ENCODE peak calls at places on chromosomes 2 and 18, in seven cellular contexts. V is adipocyte, X is AG10803, E is MM.1S, I is H7, K is uterus, Q is Peyer's patch. A is an unnamed sample.
A peak's percentile ranks its signal among the peaks of the same experiment; 100 is the strongest.

GRCh38 chr2:190482441-190482840 is 52.1 kb downstream of the NEMP2 start:
- DNase-seq in X (peak; percentile 81), K (no peak), Q (no peak), I (no peak), V (peak; percentile 78), E (no peak), A (no peak)

GRCh38 chr2:240259201-240259923 is 118.9 kb upstream of the OTOS start:
- DNase-seq in V (no peak), I (peak; percentile 11), K (peak; percentile 64), Q (no peak), X (no peak), E (no peak), A (no peak)

GRCh38 chr18:59478591-59478990 is 119.5 kb upstream of the LMAN1 start:
- DNase-seq in E (no peak), Q (no peak), X (peak; percentile 87), I (no peak), K (no peak), V (peak; percentile 92), A (no peak)

GRCh38 chr2:191565647-191566198 is 112.2 kb upstream of the NABP1 start:
- DNase-seq in V (no peak), I (no peak), E (no peak), Q (no peak), K (no peak), X (no peak), A (peak; percentile 49)

GRCh38 chr18:26999797-27000196 is 134.3 kb upstream of the AQP4 start:
- DNase-seq in I (no peak), K (no peak), V (no peak), Q (no peak), E (no peak), X (no peak), A (no peak)

GRCh38 chr18:63309422-63309821 is 10.1 kb downstream of the BCL2 start:
- DNase-seq in Q (no peak), I (no peak), E (no peak), K (no peak), V (no peak), X (no peak), A (no peak)

GRCh38 chr2:20356042-20356441 is 5.4 kb upstream of the PUM2 start:
- DNase-seq in E (no peak), V (peak; percentile 15), X (peak; percentile 89), I (no peak), K (no peak), Q (no peak), A (peak; percentile 21)

GRCh38 chr2:215828528-215829184 is 184.7 kb downstream of the MREG start:
- DNase-seq in K (peak; percentile 33), E (peak; percentile 48), I (peak; percentile 63), X (peak; percentile 56), Q (no peak), V (peak; percentile 77), A (peak; percentile 75)

GRCh38 chr2:221461911-221462310 is 110.2 kb downstream of the EPHA4 start:
- DNase-seq in Q (no peak), X (peak; percentile 53), I (no peak), V (peak; percentile 48), K (no peak), E (no peak), A (no peak)

GRCh38 chr2:128299628-128300027 is 19.0 kb downstream of the HS6ST1 start:
- DNase-seq in I (no peak), Q (no peak), V (no peak), X (no peak), E (no peak), K (no peak), A (no peak)

GRCh38 chr2:101860157-101860556 is 131.6 kb upstream of the IL1R2 start:
- DNase-seq in E (peak; percentile 8), I (peak; percentile 39), X (no peak), K (no peak), Q (no peak), V (no peak), A (no peak)

GRCh38 chr2:155599834-155600233 is 732.7 kb downstream of the NR4A2 start:
- DNase-seq in X (no peak), Q (no peak), I (no peak), K (no peak), V (no peak), E (no peak), A (no peak)

GRCh38 chr18:75551071-75551470 is 123.6 kb upstream of the SMIM21 start:
- DNase-seq in K (no peak), E (no peak), X (no peak), Q (no peak), I (no peak), V (no peak), A (no peak)

GRCh38 chr2:74053959-74054715 is 69.4 kb downstream of the TET3 start:
- DNase-seq in K (no peak), V (no peak), I (no peak), E (no peak), Q (no peak), X (no peak), A (no peak)

GRCh38 chr2:105361132-105361889 is 24.0 kb downstream of the C2orf49 start:
- DNase-seq in E (no peak), K (no peak), Q (no peak), X (no peak), V (no peak), I (no peak), A (no peak)
- H3K4me3 ChIP-seq in E (no peak overlapping the region), K (no peak overlapping the region), Q (no peak overlapping the region), X (no peak overlapping the region), V (no peak overlapping the region), I (no peak overlapping the region), A (no peak overlapping the region)

DNA sequence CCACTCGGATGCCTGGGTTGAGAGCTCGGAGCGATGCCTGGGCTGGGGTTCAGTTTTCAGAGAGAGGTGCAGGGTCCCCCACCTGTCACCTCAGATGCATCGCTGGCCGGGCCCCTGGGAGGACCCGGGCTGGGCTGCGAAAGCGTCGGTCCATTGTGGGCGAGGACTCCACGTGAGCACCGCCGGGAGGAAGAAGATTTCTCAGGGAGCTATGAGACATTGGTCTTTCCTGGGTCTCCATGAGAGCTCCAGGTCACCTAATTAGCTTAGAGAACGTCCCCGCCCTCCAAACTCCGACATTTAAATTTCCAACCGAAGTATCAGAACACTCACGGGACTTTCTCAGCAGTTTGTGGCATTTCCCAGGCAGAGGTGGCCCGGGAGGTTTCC is 2.2 kb downstream of the FBLN7 start:
- DNase-seq in E (no peak), V (no peak), Q (no peak), K (no peak), I (peak; percentile 69), X (no peak), A (no peak)
- H3K4me3 ChIP-seq in E (no peak overlapping the region), V (peak overlapping the region; percentile 59), Q (no peak overlapping the region), K (peak overlapping the region; percentile 4), I (peak overlapping the region; percentile 26), X (peak overlapping the region; percentile 29), A (no peak overlapping the region)

GRCh38 chr2:619964-620363 is 57.2 kb downstream of the TMEM18 start:
- DNase-seq in K (no peak), Q (no peak), E (no peak), X (no peak), I (no peak), V (no peak), A (no peak)
- H3K4me3 ChIP-seq in K (no peak overlapping the region), Q (no peak overlapping the region), E (no peak overlapping the region), X (no peak overlapping the region), I (no peak overlapping the region), V (no peak overlapping the region), A (no peak overlapping the region)

DNA sequence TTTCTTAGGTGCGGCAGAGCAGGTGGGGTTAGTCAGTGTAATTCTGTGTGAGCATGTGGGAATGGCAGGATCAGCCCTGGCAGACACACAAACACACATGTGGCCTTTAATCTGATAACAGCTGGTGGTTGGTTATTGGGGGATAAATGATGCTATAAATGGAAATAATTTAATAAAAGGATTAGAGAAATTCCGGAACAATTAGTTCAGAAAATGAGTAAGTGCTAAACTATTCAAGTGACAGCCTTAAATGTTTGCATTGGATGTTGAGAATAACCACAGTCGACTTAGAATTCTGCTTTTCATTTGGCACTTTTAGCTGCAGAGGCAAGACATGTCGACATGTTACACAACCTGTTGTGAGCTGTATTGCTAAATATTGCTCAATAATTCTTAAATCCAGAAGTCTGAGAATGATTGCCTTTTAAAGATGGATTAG is 7.2 kb downstream of the SMYD1 start:
- DNase-seq in I (no peak), X (peak; percentile 95), V (peak; percentile 93), K (no peak), E (no peak), Q (no peak), A (no peak)
- H3K4me3 ChIP-seq in I (no peak overlapping the region), X (no peak overlapping the region), V (no peak overlapping the region), K (no peak overlapping the region), E (no peak overlapping the region), Q (no peak overlapping the region), A (no peak overlapping the region)

DNA sequence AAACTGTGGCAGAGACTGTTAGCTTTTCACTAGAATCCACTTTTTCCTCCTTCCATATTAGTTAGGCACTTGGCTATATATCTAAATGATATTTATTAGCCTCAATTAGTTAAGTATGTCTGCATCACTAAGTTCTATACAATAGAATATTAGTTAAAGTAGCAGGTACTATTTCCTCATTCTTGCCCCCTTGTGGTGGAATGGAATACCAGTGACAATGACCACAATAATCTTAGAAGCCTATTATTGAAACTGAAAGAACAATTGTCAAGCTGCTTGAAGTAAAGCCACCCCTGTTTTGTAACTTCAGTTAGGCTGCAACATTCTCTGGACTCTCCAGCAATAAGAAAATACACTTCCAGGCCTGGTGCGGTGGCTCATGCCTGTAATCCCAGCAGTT is 476.3 kb upstream of the VWC2L start:
- DNase-seq in I (no peak), K (no peak), X (peak; percentile 18), Q (no peak), V (peak; percentile 15), E (peak; percentile 83), A (peak; percentile 69)
- H3K4me3 ChIP-seq in I (no peak overlapping the region), K (no peak overlapping the region), X (no peak overlapping the region), Q (no peak overlapping the region), V (no peak overlapping the region), E (no peak overlapping the region), A (no peak overlapping the region)